ENCODE peak calls at places on chromosomes 4 and X, in four cellular contexts. One of them, this sample, is unnamed.

GRCh38 chr4:53767503-53767902 is 176.2 kb upstream of the LNX1 start:
- DNase-seq in HepG2: no peak
- DNase-seq in H1: no peak
- DNase-seq in GM12878: no peak
- DNase-seq in this sample: no peak

GRCh38 chrX:134774190-134775048 is 116.1 kb upstream of the PLAC1 start:
- DNase-seq in GM12878: no peak
- DNase-seq in H1: no peak
- DNase-seq in HepG2: no peak
- DNase-seq in this sample: no peak

GRCh38 chr4:116027311-116027710 is 913.9 kb upstream of the NDST4 start:
- DNase-seq in HepG2: no peak
- DNase-seq in GM12878: no peak
- DNase-seq in H1: no peak
- DNase-seq in this sample: no peak

GRCh38 chr4:182245541-182246245 is 2.5 kb downstream of the TENM3 start:
- DNase-seq in H1: no peak
- DNase-seq in HepG2: no peak
- DNase-seq in GM12878: no peak
- DNase-seq in this sample: no peak

GRCh38 chr4:125547842-125548241 is 233.1 kb downstream of the FAT4 start:
- DNase-seq in H1: no peak
- DNase-seq in GM12878: no peak
- DNase-seq in HepG2: no peak
- DNase-seq in this sample: no peak

GRCh38 chr4:15653430-15653829 is 1.7 kb downstream of the FBXL5 start:
- DNase-seq in GM12878: no peak
- DNase-seq in H1: no peak
- DNase-seq in HepG2: no peak
- DNase-seq in this sample: no peak

GRCh38 chr4:74314944-74315343 is 6.7 kb downstream of the EPGN start:
- DNase-seq in HepG2: no peak
- DNase-seq in H1: no peak
- DNase-seq in GM12878: no peak
- DNase-seq in this sample: no peak

GRCh38 chr4:168857546-168858314 is 152.3 kb downstream of the CBR4 start:
- DNase-seq in GM12878: no peak
- DNase-seq in H1: no peak
- DNase-seq in HepG2: no peak
- DNase-seq in this sample: no peak

GRCh38 chrX:154505726-154506125 is 10.3 kb downstream of the FAM3A start:
- DNase-seq in GM12878: no peak
- DNase-seq in H1: no peak
- DNase-seq in HepG2: no peak
- DNase-seq in this sample: no peak

GRCh38 chr4:8035371-8035780 is 95.7 kb upstream of the AFAP1 start:
- DNase-seq in GM12878: no peak
- DNase-seq in H1: no peak
- DNase-seq in HepG2: no peak
- DNase-seq in this sample: no peak

GRCh38 chr4:144809056-144809640 is 163.2 kb downstream of the HHIP start:
- DNase-seq in GM12878: no peak
- DNase-seq in H1: peak; percentile 49
- DNase-seq in HepG2: no peak
- DNase-seq in this sample: no peak

GRCh38 chrX:23332101-23332887 is 2.4 kb upstream of the PTCHD1 start:
- DNase-seq in GM12878: no peak
- DNase-seq in H1: peak; percentile 44
- DNase-seq in HepG2: no peak
- DNase-seq in this sample: peak; percentile 47

GRCh38 chrX:78619829-78620228 is 39.3 kb downstream of the RTL3 start:
- DNase-seq in H1: no peak
- DNase-seq in GM12878: no peak
- DNase-seq in HepG2: no peak
- DNase-seq in this sample: no peak

GRCh38 chr4:150583287-150584197 is 1.6 kb downstream of the MAB21L2 start:
- DNase-seq in H1: peak; percentile 76
- DNase-seq in GM12878: no peak
- DNase-seq in HepG2: no peak
- DNase-seq in this sample: peak; percentile 59
- TF ChIP-seq TCF12 in H1: no peak
- TF ChIP-seq TCF12 in GM12878: no peak
- TF ChIP-seq TCF12 in HepG2: no peak
- TF ChIP-seq TCF12 in this sample: no peak

DNA sequence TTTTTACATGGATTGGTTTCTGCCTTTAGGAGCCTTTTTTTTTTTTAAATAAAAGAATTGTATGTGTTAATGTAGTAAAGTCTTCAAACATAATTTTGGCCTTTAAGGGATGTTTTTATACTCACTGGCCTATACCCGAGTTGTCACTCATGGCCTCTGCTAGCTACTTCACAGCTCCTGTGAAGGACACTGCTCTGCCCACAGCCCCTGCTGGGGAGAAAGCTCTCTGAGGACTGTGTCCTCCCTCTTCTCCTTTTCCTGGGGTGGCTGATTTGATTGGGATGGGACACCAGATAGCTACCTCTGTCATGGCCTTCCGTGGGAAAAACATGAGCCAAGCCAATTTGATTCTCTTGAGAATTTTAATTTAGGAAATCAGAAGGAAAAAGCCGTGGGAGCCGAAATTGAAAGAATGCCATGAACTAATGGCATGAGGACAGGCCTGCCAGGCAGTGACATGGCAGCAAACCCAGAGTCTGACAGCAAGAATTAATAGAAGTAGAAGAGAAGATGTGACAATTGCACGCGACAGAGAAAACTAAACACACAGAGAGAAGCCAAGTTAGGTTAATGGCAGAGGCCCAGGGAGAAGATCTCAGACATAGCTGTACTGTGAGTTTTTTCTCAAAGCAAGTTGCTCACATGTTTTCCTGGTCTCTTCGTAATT is 81.4 kb downstream of the ARHGAP10 start:
- DNase-seq in GM12878: no peak
- DNase-seq in HepG2: no peak
- DNase-seq in H1: no peak
- DNase-seq in this sample: no peak
- H3K4me1 ChIP-seq in GM12878: peaks cover 7% of the 10 kb centered on the region
- H3K4me1 ChIP-seq in HepG2: no peaks in the 10 kb centered on the region
- H3K4me1 ChIP-seq in H1: no peaks in the 10 kb centered on the region
- H3K4me1 ChIP-seq in this sample: peaks cover 25% of the 10 kb centered on the region

DNA sequence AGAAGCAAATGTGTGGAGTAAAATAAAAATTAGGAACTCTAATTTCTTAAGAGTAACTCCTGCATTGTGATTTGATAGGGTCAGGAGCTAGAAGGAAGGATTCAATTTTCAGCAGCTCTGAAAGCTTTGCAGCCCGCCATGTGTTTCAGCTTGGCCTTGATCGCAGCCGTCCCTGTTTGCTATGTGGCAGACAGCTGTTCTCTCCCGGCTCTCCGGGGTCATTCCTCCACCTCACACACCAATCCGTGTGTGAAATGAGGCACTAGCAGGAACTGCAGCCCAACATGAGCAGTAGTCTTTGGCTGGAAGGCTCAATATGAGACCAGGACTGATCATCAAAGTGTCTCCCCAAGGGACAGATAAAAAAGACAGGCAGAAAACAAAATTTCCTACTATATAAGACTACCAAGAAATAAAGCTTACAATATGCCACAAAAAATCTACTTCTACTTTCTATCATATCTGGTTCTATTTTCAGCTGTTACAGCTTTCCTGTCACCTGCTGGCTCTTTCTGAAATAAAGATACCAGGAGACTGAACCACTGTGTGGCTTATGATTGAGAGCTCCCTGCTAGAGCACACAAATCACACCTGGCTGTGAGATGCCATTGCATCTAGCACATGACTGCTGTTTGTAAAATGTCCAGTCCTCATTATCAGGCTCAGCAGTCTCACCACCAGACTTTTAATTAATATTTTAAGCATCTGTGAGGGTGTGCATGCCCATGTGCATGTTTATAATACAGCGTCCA is 44.1 kb upstream of the SEC24B start:
- DNase-seq in HepG2: peak; percentile 20
- DNase-seq in GM12878: peak; percentile 23
- DNase-seq in H1: no peak
- DNase-seq in this sample: peak; percentile 7
- TF ChIP-seq TCF12 in HepG2: no peak
- TF ChIP-seq TCF12 in GM12878: no peak
- TF ChIP-seq TCF12 in H1: no peak
- TF ChIP-seq TCF12 in this sample: no peak

DNA sequence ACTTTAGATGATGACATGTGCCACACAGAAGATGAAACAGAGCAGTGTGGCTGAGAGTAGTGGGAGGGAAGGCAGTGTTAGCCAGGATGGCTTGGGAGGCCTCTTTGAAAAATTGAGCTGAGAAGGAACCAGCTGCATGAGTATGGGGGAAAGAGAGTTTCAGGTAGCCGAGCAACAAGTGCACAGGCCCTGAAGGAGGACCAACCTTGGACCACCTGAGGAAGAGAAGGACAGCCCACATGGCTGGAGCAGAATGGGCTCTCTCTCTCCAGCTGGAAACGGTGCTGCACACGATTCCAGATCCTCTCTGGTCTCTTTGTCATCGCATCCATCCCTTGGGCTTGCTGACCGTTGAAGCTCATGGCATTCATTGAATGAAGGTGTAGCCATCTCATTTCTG is 23.9 kb upstream of the BCOR start:
- DNase-seq in GM12878: no peak
- DNase-seq in H1: no peak
- DNase-seq in HepG2: no peak
- DNase-seq in this sample: no peak
- H3K4me1 ChIP-seq in GM12878: no peaks in the 10 kb centered on the region
- H3K4me1 ChIP-seq in H1: no peaks in the 10 kb centered on the region
- H3K4me1 ChIP-seq in HepG2: no peaks in the 10 kb centered on the region
- H3K4me1 ChIP-seq in this sample: no peaks in the 10 kb centered on the region

GRCh38 chrX:50333308-50333707 is 128.7 kb downstream of the CCNB3 start:
- DNase-seq in HepG2: no peak
- DNase-seq in H1: no peak
- DNase-seq in GM12878: no peak
- DNase-seq in this sample: no peak
- TF ChIP-seq TCF12 in HepG2: no peak
- TF ChIP-seq TCF12 in H1: no peak
- TF ChIP-seq TCF12 in GM12878: no peak
- TF ChIP-seq TCF12 in this sample: no peak

GRCh38 chr4:185797018-185797417 is 15.0 kb downstream of the SORBS2 start:
- DNase-seq in HepG2: no peak
- DNase-seq in H1: no peak
- DNase-seq in GM12878: no peak
- DNase-seq in this sample: peak; percentile 41

GRCh38 chr4:185794637-185795036 is 17.4 kb downstream of the SORBS2 start:
- DNase-seq in HepG2: no peak
- DNase-seq in GM12878: no peak
- DNase-seq in H1: no peak
- DNase-seq in this sample: no peak

GRCh38 chr4:185793716-185794115 is 18.3 kb downstream of the SORBS2 start:
- DNase-seq in HepG2: no peak
- DNase-seq in H1: no peak
- DNase-seq in GM12878: no peak
- DNase-seq in this sample: no peak

GRCh38 chr4:185797596-185797995 is 14.4 kb downstream of the SORBS2 start:
- DNase-seq in HepG2: no peak
- DNase-seq in GM12878: no peak
- DNase-seq in H1: no peak
- DNase-seq in this sample: peak; percentile 42

DNA sequence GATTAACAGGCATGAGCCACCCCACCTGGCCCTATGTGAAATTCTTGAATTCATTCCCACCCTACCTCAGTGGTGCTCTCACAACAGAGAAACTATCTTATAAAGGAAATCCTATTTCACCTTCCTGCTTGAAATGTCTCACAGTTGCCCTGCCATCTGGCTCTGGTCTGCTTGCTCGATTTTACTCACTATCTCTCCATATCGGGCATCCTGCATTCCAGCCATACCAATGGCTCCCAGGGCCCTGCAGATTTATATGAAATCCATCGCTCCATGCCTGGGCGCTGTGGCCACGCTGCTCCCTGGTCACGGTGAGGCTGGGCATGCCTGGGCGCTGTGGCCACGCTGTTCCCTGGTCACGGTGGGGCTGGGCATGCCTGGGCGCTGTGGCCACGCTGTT is 15.8 kb downstream of the SORBS2 start:
- DNase-seq in H1: no peak
- DNase-seq in HepG2: no peak
- DNase-seq in GM12878: no peak
- DNase-seq in this sample: no peak
- H3K4me1 ChIP-seq in H1: no peaks in the 10 kb centered on the region
- H3K4me1 ChIP-seq in HepG2: peaks cover 50% of the 10 kb centered on the region
- H3K4me1 ChIP-seq in GM12878: no peaks in the 10 kb centered on the region
- H3K4me1 ChIP-seq in this sample: peaks cover 10% of the 10 kb centered on the region

GRCh38 chr4:155614111-155614762 is 52.4 kb upstream of the GUCY1A1 start:
- DNase-seq in GM12878: no peak
- DNase-seq in H1: no peak
- DNase-seq in HepG2: no peak
- DNase-seq in this sample: no peak
- TF ChIP-seq TCF12 in GM12878: no peak
- TF ChIP-seq TCF12 in H1: no peak
- TF ChIP-seq TCF12 in HepG2: no peak
- TF ChIP-seq TCF12 in this sample: no peak

GRCh38 chrX:107683931-107684330 is 55.6 kb downstream of the PRPS1 start:
- DNase-seq in H1: no peak
- DNase-seq in HepG2: no peak
- DNase-seq in GM12878: no peak
- DNase-seq in this sample: no peak

GRCh38 chrX:107687445-107687844 is 59.1 kb downstream of the PRPS1 start:
- DNase-seq in H1: no peak
- DNase-seq in GM12878: no peak
- DNase-seq in HepG2: no peak
- DNase-seq in this sample: no peak

GRCh38 chrX:107684956-107685385 is 56.7 kb downstream of the PRPS1 start:
- DNase-seq in HepG2: no peak
- DNase-seq in H1: no peak
- DNase-seq in GM12878: no peak
- DNase-seq in this sample: no peak

GRCh38 chrX:107686026-107686425 is 57.7 kb downstream of the PRPS1 start:
- DNase-seq in GM12878: no peak
- DNase-seq in H1: no peak
- DNase-seq in HepG2: no peak
- DNase-seq in this sample: no peak

DNA sequence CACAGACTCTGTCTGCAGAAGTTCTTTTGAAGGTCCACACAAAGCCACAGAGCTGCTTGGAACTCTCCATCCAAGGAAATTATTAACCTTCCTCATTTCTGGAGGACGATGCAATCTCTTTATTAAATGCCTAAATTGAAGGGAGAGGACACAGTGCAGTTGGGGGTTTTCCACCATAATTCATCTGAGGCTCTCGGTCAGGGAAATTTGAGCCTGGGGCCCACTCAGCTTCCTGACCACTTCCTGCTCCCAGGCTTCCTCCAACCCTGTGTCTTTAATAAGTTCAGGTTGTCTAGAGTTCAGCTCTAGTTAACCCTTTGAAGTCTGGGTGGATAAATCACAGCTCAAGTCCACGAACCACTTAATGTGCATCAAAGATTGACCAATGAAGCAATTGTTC is 58.5 kb downstream of the PRPS1 start:
- DNase-seq in H1: no peak
- DNase-seq in HepG2: no peak
- DNase-seq in GM12878: no peak
- DNase-seq in this sample: no peak
- H3K4me1 ChIP-seq in H1: no peaks in the 10 kb centered on the region
- H3K4me1 ChIP-seq in HepG2: no peaks in the 10 kb centered on the region
- H3K4me1 ChIP-seq in GM12878: peaks cover 18% of the 10 kb centered on the region
- H3K4me1 ChIP-seq in this sample: no peaks in the 10 kb centered on the region

GRCh38 chr4:139872274-139872673 is 206.7 kb downstream of the MGST2 start:
- DNase-seq in GM12878: no peak
- DNase-seq in H1: no peak
- DNase-seq in HepG2: peak; percentile 47
- DNase-seq in this sample: no peak
- TF ChIP-seq TCF12 in GM12878: no peak
- TF ChIP-seq TCF12 in H1: no peak
- TF ChIP-seq TCF12 in HepG2: no peak
- TF ChIP-seq TCF12 in this sample: peak; percentile 75